ENCODE peak calls at places on chromosomes 6 and 20, in four cellular contexts. I is astrocyte, V is HCT116, K is D341Med. H is an unnamed sample.

GRCh38 chr6:85240787-85241186 is 209.1 kb upstream of the NT5E start:
- DNase-seq in I (no peak), V (no peak), K (no peak), H (no peak)

GRCh38 chr6:142698751-142699150 is 246.2 kb downstream of the HIVEP2 start:
- DNase-seq in I (no peak), V (peak; percentile 10), K (no peak), H (no peak)

GRCh38 chr6:82571431-82571830 is 207.8 kb downstream of the TPBG start:
- DNase-seq in I (no peak), V (no peak), K (no peak), H (no peak)

GRCh38 chr6:16345449-16346330 is 107.3 kb downstream of the GMPR start:
- DNase-seq in I (peak; percentile 88), V (no peak), K (no peak), H (peak; percentile 93)

GRCh38 chr20:58048096-58048702 is 180.3 kb downstream of the ANKRD60 start:
- DNase-seq in I (peak; percentile 51), V (no peak), K (peak; percentile 18), H (peak; percentile 31)

GRCh38 chr20:57262244-57263126 is 4.0 kb downstream of the BMP7 start:
- DNase-seq in I (no peak), V (no peak), K (no peak), H (no peak)

GRCh38 chr20:41848180-41848579 is 230.0 kb upstream of the CHD6 start:
- DNase-seq in I (no peak), V (no peak), K (peak; percentile 38), H (no peak)

GRCh38 chr20:19893356-19893755 is 123.8 kb upstream of the NAA20 start:
- DNase-seq in I (peak; percentile 58), V (no peak), K (no peak), H (peak; percentile 90)

GRCh38 chr6:13101409-13101808 is 226.9 kb downstream of the TBC1D7 start:
- DNase-seq in I (no peak), V (no peak), K (no peak), H (peak; percentile 3)

GRCh38 chr6:11938285-11938890 is 73.7 kb upstream of the HIVEP1 start:
- DNase-seq in I (no peak), V (no peak), K (no peak), H (no peak)

GRCh38 chr20:40416274-40416673 is 272.8 kb downstream of the MAFB start:
- DNase-seq in I (no peak), V (no peak), K (no peak), H (no peak)

GRCh38 chr20:54837226-54837625 is 361.8 kb downstream of the DOK5 start:
- DNase-seq in I (no peak), V (no peak), K (no peak), H (no peak)

GRCh38 chr6:127539292-127539691 is 20.2 kb upstream of the MTCL3 start:
- DNase-seq in I (peak; percentile 16), V (no peak), K (no peak), H (peak; percentile 44)

GRCh38 chr6:165008971-165009370 is 300.4 kb downstream of the C6orf118 start:
- DNase-seq in I (peak; percentile 41), V (no peak), K (no peak), H (no peak)

GRCh38 chr6:159935633-159936032 is 33.2 kb upstream of the IGF2R start:
- DNase-seq in I (peak; percentile 77), V (no peak), K (no peak), H (peak; percentile 60)

GRCh38 chr6:169239181-169239580 is 14.5 kb downstream of the THBS2 start:
- DNase-seq in I (no peak), V (no peak), K (no peak), H (no peak)

GRCh38 chr6:109793015-109793414 is 101.9 kb downstream of the FIG4 start:
- DNase-seq in I (no peak), V (no peak), K (no peak), H (no peak)

GRCh38 chr6:56692586-56693245 is 50.0 kb upstream of the DST start:
- DNase-seq in I (peak; percentile 44), V (no peak), K (no peak), H (peak; percentile 87)

GRCh38 chr20:8535403-8536003 is 403.4 kb downstream of the PLCB1 start:
- DNase-seq in I (no peak), V (no peak), K (no peak), H (no peak)

GRCh38 chr6:148212366-148212765 is 130.3 kb upstream of the SASH1 start:
- DNase-seq in I (no peak), V (no peak), K (no peak), H (no peak)

GRCh38 chr6:84762941-84763396 is 1.4 kb downstream of the TBX18 start:
- DNase-seq in I (no peak), V (no peak), K (no peak), H (no peak)

GRCh38 chr6:137363805-137364138 is 130.4 kb downstream of the OLIG3 start:
- DNase-seq in I (peak; percentile 5), V (no peak), K (no peak), H (peak; percentile 51)

GRCh38 chr6:44388876-44389275 is 1.4 kb downstream of the CDC5L start:
- DNase-seq in I (no peak), V (no peak), K (no peak), H (no peak)

GRCh38 chr6:46655803-46656202 is 3.0 kb downstream of the SLC25A27 start:
- DNase-seq in I (no peak), V (peak; percentile 24), K (peak; percentile 59), H (peak; percentile 8)

GRCh38 chr6:51654647-51655046 is 432.8 kb downstream of the PKHD1 start:
- DNase-seq in I (no peak), V (no peak), K (no peak), H (no peak)

GRCh38 chr6:80610821-80611220 is 504.4 kb downstream of the BCKDHB start:
- DNase-seq in I (peak; percentile 62), V (no peak), K (no peak), H (peak; percentile 69)

GRCh38 chr6:132101550-132101949 is 150.4 kb upstream of the CCN2 start:
- DNase-seq in I (no peak), V (no peak), K (no peak), H (no peak)

GRCh38 chr20:16760431-16761304 is 12.5 kb downstream of the OTOR start:
- DNase-seq in I (no peak), V (no peak), K (no peak), H (peak; percentile 32)

GRCh38 chr20:1503564-1504227 is 12.5 kb upstream of the SIRPB2 start:
- DNase-seq in I (peak; percentile 82), V (peak; percentile 91), K (peak; percentile 84), H (peak; percentile 84)

GRCh38 chr6:117573006-117573680 is 29.2 kb downstream of the GOPC start:
- DNase-seq in I (no peak), V (no peak), K (no peak), H (no peak)

GRCh38 chr20:63058696-63059335 is 52.1 kb upstream of the BHLHE23 start:
- DNase-seq in I (no peak), V (no peak), K (peak; percentile 37), H (no peak)

GRCh38 chr6:148427333-148427732 is 84.7 kb downstream of the SASH1 start:
- DNase-seq in I (peak; percentile 78), V (no peak), K (no peak), H (peak; percentile 82)

GRCh38 chr20:32585519-32586127 is 490 bp upstream of the NOL4L start:
- DNase-seq in I (no peak), V (no peak), K (no peak), H (no peak)